ENCODE peak calls at places on chromosomes 11 and 22, in five cellular contexts. B, Z, A, J and F are unnamed samples. For H3K4me1 and H3K36me3, the result is how much of the 10 kb centered on the place peaks cover.

GRCh38 chr11:63985812-63986155 is 454 bp upstream of the OTUB1 start:
- DNase-seq in B (no peak), Z (peak), A (peak), J (no peak), F (peak)

GRCh38 chr11:60925685-60926267 is 1.5 kb downstream of the TMEM132A start:
- DNase-seq in B (no peak), Z (no peak), A (no peak), J (no peak), F (no peak)

GRCh38 chr11:109971184-109971523 is 122.0 kb upstream of the ZC3H12C start:
- DNase-seq in B (peak), Z (no peak), A (no peak), J (no peak), F (no peak)

GRCh38 chr22:50656122-50657070 is 16.2 kb upstream of the SHANK3 start:
- DNase-seq in B (no peak), Z (peak), A (no peak), J (peak), F (peak)

GRCh38 chr22:40665312-40665711 is 14.0 kb upstream of the MCHR1 start:
- DNase-seq in B (no peak), Z (peak), A (no peak), J (peak), F (no peak)

GRCh38 chr11:2466869-2467694 is 22.3 kb downstream of the KCNQ1 start:
- DNase-seq in B (no peak), Z (peak), A (no peak), J (no peak), F (no peak)

GRCh38 chr22:20566420-20567260 is 59.2 kb downstream of the MED15 start:
- DNase-seq in B (no peak), Z (peak), A (peak), J (peak), F (no peak)

GRCh38 chr11:2542406-2542805 is 97.6 kb downstream of the KCNQ1 start:
- DNase-seq in B (no peak), Z (peak), A (no peak), J (no peak), F (no peak)

GRCh38 chr11:128532571-128533091 is 54.7 kb downstream of the ETS1 start:
- DNase-seq in B (no peak), Z (no peak), A (no peak), J (no peak), F (no peak)

GRCh38 chr22:24831678-24832077 is 25.7 kb downstream of the SGSM1 start:
- DNase-seq in B (no peak), Z (no peak), A (no peak), J (no peak), F (no peak)

GRCh38 chr11:45146072-45147016 is at the start of gene PRDM11:
- DNase-seq in B (peak), Z (peak), A (peak), J (peak), F (peak)

GRCh38 chr22:29587938-29588699 is 7.2 kb upstream of the NIPSNAP1 start:
- DNase-seq in B (no peak), Z (no peak), A (no peak), J (no peak), F (no peak)

GRCh38 chr11:123054301-123055065 is 7.5 kb downstream of the HSPA8 start:
- DNase-seq in B (peak), Z (no peak), A (no peak), J (no peak), F (no peak)

GRCh38 chr11:3156661-3157311 is 8.3 kb downstream of the OSBPL5 start:
- DNase-seq in B (no peak), Z (peak), A (no peak), J (peak), F (peak)

GRCh38 chr11:19607656-19608360 is 104.8 kb upstream of the NAV2 start:
- DNase-seq in B (no peak), Z (no peak), A (no peak), J (no peak), F (no peak)

GRCh38 chr11:22244986-22245592 is 52.2 kb downstream of the ANO5 start:
- DNase-seq in B (peak), Z (peak), A (no peak), J (peak), F (peak)

GRCh38 chr11:46446343-46446751 is 54.8 kb upstream of the CHRM4 start:
- DNase-seq in B (peak), Z (no peak), A (no peak), J (no peak), F (no peak)

GRCh38 chr22:38609371-38609770 is 39.4 kb upstream of the DMC1 start:
- DNase-seq in B (no peak), Z (no peak), A (no peak), J (no peak), F (no peak)

GRCh38 chr22:37643225-37643847 is 3.9 kb downstream of the SH3BP1 start:
- DNase-seq in B (peak), Z (peak), A (peak), J (peak), F (peak)

GRCh38 chr11:96272542-96273306 is 70.3 kb downstream of the MAML2 start:
- DNase-seq in B (no peak), Z (no peak), A (no peak), J (no peak), F (no peak)

GRCh38 chr11:96337541-96338530 is 5.2 kb downstream of the MAML2 start:
- DNase-seq in B (no peak), Z (no peak), A (no peak), J (peak), F (no peak)

GRCh38 chr11:82763167-82763566 is 29.5 kb upstream of the FAM181B start:
- DNase-seq in B (no peak), Z (no peak), A (no peak), J (no peak), F (no peak)

GRCh38 chr11:58573451-58574104 is 2.1 kb downstream of the LPXN start:
- DNase-seq in B (no peak), Z (peak), A (no peak), J (peak), F (peak)

GRCh38 chr22:50440544-50441249 is 34.1 kb downstream of the SBF1 start:
- DNase-seq in B (no peak), Z (no peak), A (no peak), J (no peak), F (peak)

GRCh38 chr11:29272019-29272654 is 744.7 kb downstream of the KCNA4 start:
- DNase-seq in B (no peak), Z (no peak), A (no peak), J (no peak), F (no peak)

GRCh38 chr22:23240639-23241389 is 60.5 kb downstream of the BCR start:
- DNase-seq in B (no peak), Z (no peak), A (no peak), J (no peak), F (no peak)

GRCh38 chr11:65563606-65564005 is 5.4 kb upstream of the LTBP3 start:
- DNase-seq in B (no peak), Z (no peak), A (no peak), J (no peak), F (no peak)
- H3K4me1 ChIP-seq in B (under half), Z (under half), A (half or more), J (under half), F (under half)

DNA sequence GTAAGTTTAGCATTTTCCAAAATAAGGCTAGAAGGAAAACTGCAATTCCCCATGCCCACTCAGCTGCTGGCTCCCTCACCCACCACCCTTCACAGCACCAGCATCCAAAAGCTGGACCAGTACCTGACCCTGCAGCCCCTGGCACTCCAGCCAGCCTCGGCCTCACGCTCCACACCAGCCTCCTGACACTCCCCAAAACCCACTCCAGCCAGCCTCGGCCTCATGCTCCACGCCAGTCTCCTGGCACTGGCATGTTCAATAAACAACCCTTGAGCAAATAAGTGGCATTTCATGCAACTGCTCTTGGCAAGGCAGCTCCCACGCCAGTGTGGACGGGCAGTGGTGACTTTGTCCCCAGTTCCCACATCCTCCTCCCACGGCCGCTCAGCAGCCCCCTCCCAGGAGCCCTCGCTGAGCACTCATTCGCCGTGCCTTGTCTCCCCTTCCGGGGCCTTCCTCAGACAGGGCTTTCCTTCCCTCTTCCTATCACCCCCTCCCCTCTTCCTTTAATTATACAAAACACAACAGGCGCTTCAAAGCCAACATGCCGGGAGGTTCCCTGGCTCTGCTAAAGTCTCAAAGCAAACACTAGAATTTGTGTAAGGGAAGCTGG is 6.9 kb downstream of the TOLLIP start:
- DNase-seq in B (no peak), Z (peak), A (no peak), J (no peak), F (no peak)
- H3K27ac ChIP-seq in B (no peak), Z (no peak), A (no peak), J (no peak), F (peak)

DNA sequence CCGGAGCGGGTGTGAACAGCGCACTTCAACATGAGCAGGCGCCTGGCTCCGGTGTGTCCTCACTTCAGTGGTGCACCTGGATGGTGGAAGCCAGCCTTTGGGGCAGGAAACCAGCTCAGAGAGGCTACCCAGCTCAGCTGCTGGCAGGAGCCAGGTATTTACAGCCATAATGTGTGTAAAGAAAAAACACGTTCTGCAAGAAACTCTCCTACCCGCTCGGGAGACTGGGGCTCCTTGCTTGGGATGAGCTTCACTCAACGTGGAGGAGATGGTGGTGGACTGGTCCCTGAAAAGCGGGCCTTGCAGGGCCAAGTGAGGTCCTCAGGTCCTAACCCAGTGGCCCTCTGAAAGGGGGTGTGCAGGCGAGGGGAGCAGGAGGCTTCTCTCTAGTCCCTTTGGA is 7.5 kb downstream of the MCAM start:
- DNase-seq in B (no peak), Z (no peak), A (no peak), J (no peak), F (no peak)
- H3K36me3 ChIP-seq in B (under half), Z (under half), A (under half), J (half or more), F (under half)

GRCh38 chr11:32392840-32393239 is 42.5 kb downstream of the WT1 start:
- DNase-seq in B (no peak), Z (no peak), A (no peak), J (no peak), F (no peak)
- H3K4me1 ChIP-seq in B (under half), Z (under half), A (under half), J (under half), F (under half)